ENCODE peak calls at places on chromosomes 16 and 17, in five cellular contexts. O is uterus, L is ovary, R is GM13976, D is HFFc6. E is an unnamed sample.

GRCh38 chr16:68376590-68376989 is 65.8 kb downstream of the PRMT7 start:
- DNase-seq in D (no peak), R (no peak), O (no peak), L (no peak), E (no peak)

GRCh38 chr17:20314834-20315233 is 152.5 kb downstream of the LGALS9B start:
- DNase-seq in D (no peak), R (no peak), L (no peak), O (no peak), E (no peak)

GRCh38 chr17:39813631-39814030 is 50.5 kb downstream of the IKZF3 start:
- DNase-seq in O (no peak), L (no peak), D (no peak), R (no peak), E (no peak)

GRCh38 chr16:79601978-79602609 is 1.6 kb upstream of the MAF start:
- DNase-seq in R (peak; percentile 63), L (peak; percentile 90), O (peak; percentile 86), D (peak; percentile 36), E (peak; percentile 70)

GRCh38 chr16:77789646-77790370 is 1.4 kb downstream of the VAT1L start:
- DNase-seq in D (no peak), R (no peak), L (no peak), O (no peak), E (no peak)

GRCh38 chr17:33324741-33325140 is 31.6 kb upstream of the ASIC2 start:
- DNase-seq in L (no peak), R (no peak), O (no peak), D (no peak), E (no peak)

GRCh38 chr16:66662445-66663194 is 33.9 kb downstream of the CMTM4 start:
- DNase-seq in O (no peak), D (peak; percentile 30), L (no peak), R (no peak), E (no peak)

GRCh38 chr17:74569392-74570003 is 2.2 kb upstream of the CD300H start:
- DNase-seq in D (peak; percentile 0), L (peak; percentile 37), R (no peak), O (peak; percentile 20), E (no peak)

GRCh38 chr16:70453891-70454220 is 539 bp upstream of the FCSK start:
- DNase-seq in R (no peak), D (no peak), O (no peak), L (no peak), E (no peak)

GRCh38 chr17:75102385-75102821 is 7.4 kb upstream of the ARMC7 start:
- DNase-seq in O (no peak), D (no peak), R (peak; percentile 62), L (no peak), E (peak; percentile 70)

GRCh38 chr17:81869221-81870154 is 1.6 kb downstream of the ARHGDIA start:
- DNase-seq in D (no peak), O (peak; percentile 61), R (peak; percentile 76), L (peak; percentile 53), E (peak; percentile 81)

GRCh38 chr16:88632587-88632930 is 5.8 kb upstream of the IL17C start:
- DNase-seq in R (no peak), L (no peak), O (no peak), D (no peak), E (no peak)

GRCh38 chr17:34542700-34543336 is 36.6 kb upstream of the TMEM132E start:
- DNase-seq in L (peak; percentile 24), O (no peak), D (no peak), R (peak; percentile 43), E (peak; percentile 42)

GRCh38 chr16:70634861-70635260 is 11.5 kb upstream of the IL34 start:
- DNase-seq in L (no peak), D (peak; percentile 26), O (no peak), R (no peak), E (no peak)

GRCh38 chr16:84475643-84476240 is 28.7 kb downstream of the MEAK7 start:
- DNase-seq in D (no peak), L (no peak), O (no peak), R (no peak), E (no peak)

GRCh38 chr16:86085161-86085611 is 186.2 kb downstream of the IRF8 start:
- DNase-seq in D (no peak), R (no peak), L (no peak), O (no peak), E (no peak)

GRCh38 chr16:86082400-86083030 is 183.6 kb downstream of the IRF8 start:
- DNase-seq in O (no peak), D (no peak), L (no peak), R (no peak), E (no peak)

GRCh38 chr16:86085795-86086194 is 186.8 kb downstream of the IRF8 start:
- DNase-seq in L (no peak), D (no peak), O (no peak), R (no peak), E (no peak)

GRCh38 chr16:86080982-86081381 is 182.0 kb downstream of the IRF8 start:
- DNase-seq in L (no peak), R (no peak), O (no peak), D (no peak), E (no peak)

GRCh38 chr16:86083382-86084002 is 184.5 kb downstream of the IRF8 start:
- DNase-seq in L (no peak), R (no peak), D (no peak), O (no peak), E (no peak)
- TF ChIP-seq CTCF in L (no peak), R (no peak), D (no peak), O (no peak), E (no peak)

DNA sequence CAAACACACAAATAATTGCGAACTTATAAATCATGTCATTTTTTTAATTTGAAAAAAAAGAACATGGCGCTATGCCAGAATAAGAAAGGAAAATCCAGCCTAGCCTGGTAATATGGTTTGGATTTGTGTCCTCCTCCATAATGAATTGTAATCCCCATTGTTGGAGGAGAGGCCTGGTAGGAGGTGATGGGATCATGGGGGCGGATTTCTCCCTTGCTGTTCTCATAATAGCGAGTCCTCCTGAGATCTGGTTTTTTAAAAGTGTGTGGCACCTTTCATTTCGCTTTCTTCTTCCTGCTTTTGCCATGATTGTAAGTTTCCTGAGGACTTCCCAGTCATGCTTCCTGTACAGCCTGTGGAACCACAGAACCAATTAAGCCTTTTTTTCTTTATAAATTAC is 65.9 kb upstream of the TANC2 start:
- DNase-seq in O (no peak), R (no peak), L (no peak), D (no peak), E (no peak)
- TF ChIP-seq CTCF in O (no peak), R (no peak), L (no peak), D (no peak), E (no peak)

DNA sequence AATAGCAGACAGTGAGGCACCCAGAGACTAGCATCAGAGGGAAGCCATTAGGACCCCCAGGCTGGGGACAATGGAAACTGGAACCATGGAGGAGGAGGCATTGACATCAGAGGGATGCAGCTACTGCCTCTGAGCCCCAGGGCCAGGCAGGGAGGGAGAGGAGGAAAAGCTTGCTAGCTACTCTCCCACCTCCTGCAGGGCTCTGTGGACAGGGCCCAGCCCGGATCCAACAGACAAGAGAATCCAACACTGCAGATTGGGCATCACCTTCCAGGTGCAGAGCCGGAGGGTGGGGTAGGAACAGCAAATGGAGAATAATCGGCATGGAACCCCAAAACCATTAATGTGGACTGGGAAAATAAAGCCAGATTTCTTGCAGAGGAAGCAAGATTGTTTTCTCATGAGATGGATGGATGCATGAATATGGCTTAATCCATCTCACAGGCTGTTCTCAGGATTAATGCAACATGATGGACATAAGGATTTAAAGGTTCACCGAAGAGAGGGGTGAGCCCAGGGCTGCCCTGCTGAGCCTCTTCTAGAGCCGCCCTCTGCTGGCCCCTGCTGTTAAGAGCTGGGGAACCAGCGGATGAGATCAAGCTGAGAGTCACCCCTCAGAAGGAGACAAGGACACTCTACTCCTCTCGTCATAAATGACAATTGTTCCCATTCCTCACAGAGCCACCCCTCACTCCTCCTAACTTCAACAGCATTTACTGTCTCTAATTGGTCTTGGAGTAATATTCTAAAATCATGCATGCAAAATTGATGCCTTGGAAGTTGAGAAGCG is 48.8 kb downstream of the DNAH3 start:
- DNase-seq in D (peak; percentile 25), R (peak; percentile 15), L (no peak), O (no peak), E (no peak)
- TF ChIP-seq CTCF in D (peak; percentile 75), R (no peak), L (no peak), O (no peak), E (peak; percentile 41)

DNA sequence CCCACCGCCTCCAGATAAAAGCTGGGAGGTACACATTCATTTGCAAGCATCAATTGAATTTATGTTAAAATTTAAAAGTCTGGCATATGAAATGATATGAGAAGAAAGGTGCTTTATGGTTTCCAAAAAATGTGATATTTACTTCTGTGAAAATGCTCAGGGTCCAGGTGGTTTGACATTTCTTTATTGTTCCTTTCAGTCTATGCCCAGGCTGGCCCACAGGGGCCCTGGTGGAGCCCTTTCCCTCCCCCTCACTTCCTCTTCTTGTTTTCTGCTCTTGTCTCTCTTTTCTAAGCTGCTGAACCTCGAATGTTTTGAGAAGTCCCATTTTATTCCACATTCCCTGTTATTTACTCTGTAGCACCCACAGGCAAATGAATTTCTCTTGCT is 127.8 kb downstream of the HS3ST3B1 start:
- DNase-seq in L (no peak), R (no peak), O (no peak), D (no peak), E (no peak)
- TF ChIP-seq CTCF in L (no peak), R (no peak), O (no peak), D (no peak), E (no peak)

DNA sequence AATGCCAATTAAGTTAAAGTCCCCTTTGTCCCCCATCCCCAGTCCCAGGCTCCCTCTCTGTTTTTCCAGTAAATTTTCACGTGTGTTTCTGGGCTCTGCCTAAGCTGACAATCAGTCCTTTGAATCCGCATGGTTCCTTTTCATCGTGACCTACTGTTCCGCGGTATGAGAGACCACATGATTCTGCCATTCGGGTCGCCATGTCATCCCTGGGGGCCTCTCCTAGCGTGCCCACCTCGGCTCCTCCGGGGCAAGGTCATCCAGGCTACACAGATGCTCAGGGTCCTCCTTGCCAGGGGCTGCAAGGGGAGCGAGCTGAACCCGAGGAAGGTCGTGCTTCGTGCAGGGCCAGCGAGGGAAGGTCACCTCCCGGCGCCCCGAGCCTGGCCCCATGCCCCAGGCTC is 157.6 kb downstream of the RAB11FIP4 start:
- DNase-seq in R (no peak), D (no peak), O (no peak), L (no peak), E (peak; percentile 67)
- TF ChIP-seq CTCF in R (no peak), D (no peak), O (no peak), L (no peak), E (no peak)

DNA sequence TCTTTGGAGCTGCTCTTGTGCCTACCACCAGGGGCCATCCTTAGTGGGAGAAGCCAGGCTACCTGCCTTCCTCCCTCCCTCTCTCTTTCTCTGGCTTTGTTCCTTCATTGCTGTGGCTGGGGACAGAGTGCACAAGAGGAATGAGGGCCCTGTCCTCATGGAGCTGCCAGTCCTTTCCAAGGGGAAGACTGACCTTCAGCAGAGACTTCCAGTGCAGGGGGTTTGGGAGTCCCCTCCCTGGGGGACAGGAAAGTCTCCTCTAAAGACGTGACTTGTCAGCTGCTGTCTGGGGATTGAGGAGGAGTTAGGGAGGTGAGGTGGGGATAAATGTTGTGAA is 108.1 kb downstream of the CMIP start:
- DNase-seq in D (no peak), O (no peak), R (no peak), L (no peak), E (no peak)
- TF ChIP-seq CTCF in D (no peak), O (no peak), R (no peak), L (no peak), E (no peak)

GRCh38 chr16:65576631-65577030 is 454.8 kb upstream of the CDH11 start:
- DNase-seq in R (no peak), O (no peak), L (no peak), D (no peak), E (no peak)
- TF ChIP-seq CTCF in R (no peak), O (no peak), L (no peak), D (peak; percentile 28), E (no peak)

GRCh38 chr17:57892820-57893595 is 43.2 kb upstream of the MRPS23 start:
- DNase-seq in L (peak; percentile 91), D (peak; percentile 99), R (no peak), O (peak; percentile 90), E (no peak)
- TF ChIP-seq CTCF in L (no peak), D (peak; percentile 21), R (no peak), O (no peak), E (no peak)

E was measured in GM13977.